ENCODE peak calls at places on chromosomes 2 and 18, in six cellular contexts. Y, Q, P, L, M and N are unnamed samples.

GRCh38 chr2:222423632-222424280 is 587 bp upstream of the SGPP2 start:
- DNase-seq in Y (no peak), P (no peak), M (no peak), L (peak), Q (no peak), N (no peak)

GRCh38 chr18:60446821-60447220 is 74.2 kb upstream of the MC4R start:
- DNase-seq in Q (peak), Y (peak), P (no peak), M (no peak), L (peak), N (peak)

GRCh38 chr2:67337903-67338302 is 59.2 kb upstream of the ETAA1 start:
- DNase-seq in M (no peak), L (no peak), P (no peak), Y (no peak), Q (no peak), N (no peak)

GRCh38 chr2:188022389-188022788 is 269.3 kb upstream of the GULP1 start:
- DNase-seq in Q (no peak), P (no peak), Y (no peak), L (no peak), M (no peak), N (no peak)

GRCh38 chr18:79552140-79552631 is 127.4 kb upstream of the CTDP1 start:
- DNase-seq in Y (no peak), L (no peak), M (no peak), P (no peak), Q (no peak), N (no peak)

GRCh38 chr2:121831841-121832240 is 76.4 kb downstream of the TSN start:
- DNase-seq in Q (peak), L (peak), P (no peak), M (no peak), Y (no peak), N (no peak)

GRCh38 chr2:96138146-96139145 is at the start of gene ASTL:
- DNase-seq in M (peak), Q (peak), P (no peak), L (peak), Y (no peak), N (peak)

GRCh38 chr2:224146356-224147160 is 107.5 kb upstream of the SERPINE2 start:
- DNase-seq in Q (no peak), M (no peak), Y (no peak), L (no peak), P (no peak), N (no peak)

GRCh38 chr2:149291881-149292280 is 38.5 kb upstream of the LYPD6 start:
- DNase-seq in M (no peak), P (peak), Q (no peak), L (no peak), Y (no peak), N (peak)

GRCh38 chr2:98468621-98469236 is 24.1 kb downstream of the INPP4A start:
- DNase-seq in L (no peak), M (no peak), P (no peak), Y (peak), Q (no peak), N (no peak)

GRCh38 chr2:158125756-158126498 is 24.3 kb downstream of the UPP2 start:
- DNase-seq in M (no peak), Y (no peak), P (peak), Q (no peak), L (no peak), N (no peak)

GRCh38 chr18:23226930-23227728 is 91.8 kb downstream of the CABLES1 start:
- DNase-seq in L (peak), Y (peak), P (no peak), M (no peak), Q (peak), N (peak)

GRCh38 chr2:196159223-196159892 is 12.0 kb downstream of the STK17B start:
- DNase-seq in Q (no peak), L (no peak), P (no peak), M (no peak), Y (no peak), N (no peak)

GRCh38 chr2:167013227-167013626 is 124.9 kb downstream of the XIRP2 start:
- DNase-seq in Y (peak), Q (no peak), L (no peak), P (no peak), M (no peak), N (no peak)

GRCh38 chr2:85308951-85309555 is 18.7 kb downstream of the TGOLN2 start:
- DNase-seq in L (peak), M (no peak), P (no peak), Y (peak), Q (peak), N (peak)

GRCh38 chr2:27075219-27075871 is 3.1 kb upstream of the EMILIN1 start:
- DNase-seq in L (no peak), M (peak), Q (no peak), Y (no peak), P (no peak), N (no peak)

GRCh38 chr2:20674974-20675679 is 8.2 kb downstream of the GDF7 start:
- DNase-seq in M (no peak), L (peak), P (no peak), Q (peak), Y (peak), N (peak)

GRCh38 chr2:121554998-121555397 is 24.3 kb downstream of the RNU4ATAC start:
- DNase-seq in Q (no peak), Y (no peak), L (no peak), P (no peak), M (no peak), N (no peak)

GRCh38 chr18:57674891-57675290 is 53.3 kb upstream of the NARS1 start:
- DNase-seq in L (peak), Y (no peak), Q (no peak), P (no peak), M (no peak), N (no peak)

GRCh38 chr2:128388414-128389032 is 69.9 kb upstream of the HS6ST1 start:
- DNase-seq in P (no peak), Y (no peak), Q (no peak), L (no peak), M (no peak), N (no peak)

GRCh38 chr2:19955544-19956422 is 34.1 kb downstream of the WDR35 start:
- DNase-seq in Q (peak), M (peak), P (peak), Y (peak), L (peak), N (peak)

GRCh38 chr2:238820909-238821308 is 27.0 kb upstream of the TWIST2 start:
- DNase-seq in Y (peak), P (no peak), L (no peak), M (no peak), Q (peak), N (no peak)

GRCh38 chr2:61059382-61059781 is 6.3 kb upstream of the SANBR start:
- DNase-seq in L (no peak), Y (no peak), Q (no peak), P (no peak), M (no peak), N (no peak)

GRCh38 chr2:207995887-207996286 is 29.4 kb downstream of the PLEKHM3 start:
- DNase-seq in M (no peak), L (no peak), Q (no peak), Y (peak), P (no peak), N (peak)

GRCh38 chr2:239310401-239311061 is 90.3 kb downstream of the HDAC4 start:
- DNase-seq in Y (no peak), M (no peak), L (no peak), P (no peak), Q (no peak), N (no peak)

GRCh38 chr2:112304298-112304941 is 29.0 kb downstream of the ZC3H6 start:
- DNase-seq in P (no peak), L (no peak), Y (no peak), Q (no peak), M (no peak), N (no peak)

GRCh38 chr2:179305125-179305524 is 40.5 kb upstream of the SESTD1 start:
- DNase-seq in Q (no peak), L (no peak), P (no peak), Y (no peak), M (no peak), N (no peak)

GRCh38 chr18:23069481-23069880 is 65.8 kb upstream of the CABLES1 start:
- DNase-seq in L (no peak), Q (no peak), P (no peak), M (no peak), Y (no peak), N (no peak)

GRCh38 chr2:102603904-102604303 is 15.4 kb upstream of the SLC9A2 start:
- DNase-seq in P (no peak), L (no peak), Y (no peak), M (no peak), Q (no peak), N (no peak)

GRCh38 chr18:31685097-31686082 is 1.0 kb upstream of the B4GALT6 start:
- DNase-seq in L (peak), Q (peak), Y (peak), P (peak), M (peak), N (peak)

GRCh38 chr18:31684279-31685096 is at the start of gene B4GALT6:
- DNase-seq in Y (peak), Q (peak), M (no peak), P (peak), L (no peak), N (peak)

GRCh38 chr18:31683968-31684278 is 458 bp downstream of the B4GALT6 start:
- DNase-seq in L (no peak), Q (no peak), M (no peak), P (no peak), Y (no peak), N (no peak)

GRCh38 chr18:31680836-31681568 is 3.4 kb downstream of the B4GALT6 start:
- DNase-seq in P (no peak), Q (no peak), L (peak), M (no peak), Y (no peak), N (no peak)

GRCh38 chr18:31683106-31683505 is 1.3 kb downstream of the B4GALT6 start:
- DNase-seq in Y (no peak), L (no peak), Q (no peak), P (no peak), M (no peak), N (no peak)
- H3K4me3 ChIP-seq in Y (peak), L (no peak), Q (no peak), P (peak), M (no peak), N (no peak)

GRCh38 chr2:206642075-206643025 is at the start of gene FAM237A:
- DNase-seq in P (peak), M (no peak), Q (peak), L (peak), Y (peak), N (peak)
- H3K4me3 ChIP-seq in P (peak), M (no peak), Q (no peak), L (no peak), Y (no peak), N (peak)

DNA sequence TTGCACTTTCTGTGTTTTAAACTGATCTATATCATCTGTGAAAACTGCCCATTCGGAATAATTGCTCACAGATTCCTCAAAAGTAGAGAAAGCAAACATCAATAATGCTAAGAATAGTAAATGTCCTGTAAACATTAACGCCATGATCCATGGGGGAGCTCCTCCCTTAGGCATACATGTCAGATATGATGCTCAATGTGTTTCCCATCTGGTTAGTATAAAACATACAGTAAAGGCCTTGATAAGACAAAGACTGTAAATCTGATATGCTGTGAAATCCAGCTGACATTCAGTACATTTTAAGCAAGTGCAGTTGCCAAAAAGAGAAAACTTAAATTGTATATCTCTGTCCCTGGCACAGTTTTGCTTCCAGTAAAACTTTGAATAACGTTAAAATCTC is 2.1 kb downstream of the DSEL start:
- DNase-seq in Y (no peak), M (no peak), P (no peak), L (peak), Q (no peak), N (peak)
- H3K4me3 ChIP-seq in Y (peak), M (no peak), P (no peak), L (peak), Q (peak), N (peak)

DNA sequence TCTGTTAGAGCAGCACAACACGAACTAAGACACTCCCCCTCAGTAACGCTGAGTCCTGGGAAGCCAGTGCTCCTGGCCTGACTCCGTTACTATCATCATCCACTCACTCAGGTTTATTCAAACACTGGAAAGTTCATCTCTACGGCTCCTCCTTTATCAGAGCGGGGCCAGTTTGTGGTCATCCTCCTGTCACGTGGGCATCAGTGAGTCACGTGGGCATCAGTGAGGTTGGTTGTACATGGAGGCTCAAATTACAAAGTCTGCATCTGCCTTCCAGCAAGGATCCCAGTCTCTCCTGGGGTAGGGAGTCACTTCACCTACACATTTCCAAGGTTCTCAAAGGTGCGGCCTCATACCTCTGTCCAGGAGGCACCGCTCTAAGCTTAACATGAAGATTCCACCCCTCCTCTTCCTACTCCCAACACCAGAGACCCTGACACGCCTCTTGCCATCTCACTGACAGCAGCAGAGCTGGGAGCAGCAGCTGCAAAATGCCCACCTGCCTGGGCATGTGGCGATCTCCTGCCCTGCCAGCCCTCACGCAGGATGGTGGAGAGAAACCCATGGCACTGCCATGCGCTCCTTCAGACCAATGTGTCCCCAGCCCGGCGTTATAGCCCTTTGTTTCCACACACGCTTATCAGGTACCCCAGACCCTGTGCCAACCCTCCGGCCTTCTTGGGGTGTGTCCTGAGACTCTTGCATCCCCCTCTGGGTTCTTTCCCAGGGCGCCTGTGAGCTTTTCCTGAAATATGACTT is 99.2 kb upstream of the PTPRM start:
- DNase-seq in L (no peak), Y (no peak), P (no peak), M (no peak), Q (no peak), N (no peak)
- H3K4me3 ChIP-seq in L (no peak), Y (no peak), P (no peak), M (no peak), Q (no peak), N (no peak)

DNA sequence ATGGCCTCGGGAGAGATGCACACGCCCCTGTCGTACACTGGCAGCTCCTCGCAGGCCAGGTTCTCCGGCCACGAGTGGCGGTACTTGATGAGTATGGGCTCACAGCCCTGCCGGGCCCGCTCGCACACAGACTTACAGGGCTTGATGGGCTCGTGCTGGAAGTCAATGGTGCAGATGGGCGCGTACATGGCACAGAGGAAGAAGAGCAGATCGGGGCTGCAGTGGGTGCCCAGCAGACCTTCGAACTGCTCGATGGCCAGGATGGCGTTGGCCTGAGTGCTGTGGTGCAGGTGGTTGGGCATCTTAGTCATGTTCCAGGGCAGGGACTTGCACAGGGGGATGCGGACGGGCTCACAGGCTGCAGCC is 359 bp downstream of the FRZB start:
- DNase-seq in Q (no peak), Y (no peak), L (no peak), M (no peak), P (no peak), N (peak)
- H3K4me3 ChIP-seq in Q (peak), Y (peak), L (peak), M (no peak), P (peak), N (peak)

GRCh38 chr2:15486770-15487169 is 74.4 kb downstream of the NBAS start:
- DNase-seq in Q (no peak), Y (no peak), M (no peak), P (no peak), L (no peak), N (no peak)

GRCh38 chr2:15485949-15486348 is 75.2 kb downstream of the NBAS start:
- DNase-seq in P (no peak), L (no peak), M (no peak), Y (no peak), Q (no peak), N (no peak)

GRCh38 chr2:15480552-15480951 is 80.6 kb downstream of the NBAS start:
- DNase-seq in M (no peak), Q (no peak), L (no peak), P (no peak), Y (no peak), N (no peak)

GRCh38 chr2:15481000-15481399 is 80.1 kb downstream of the NBAS start:
- DNase-seq in P (no peak), L (no peak), M (no peak), Y (no peak), Q (no peak), N (no peak)
- H3K4me3 ChIP-seq in P (no peak), L (no peak), M (no peak), Y (no peak), Q (no peak), N (no peak)

GRCh38 chr2:202034249-202035088 is 814 bp downstream of the FZD7 start:
- DNase-seq in Y (peak), L (peak), P (no peak), Q (no peak), M (no peak), N (peak)
- H3K4me3 ChIP-seq in Y (peak), L (peak), P (peak), Q (peak), M (peak), N (peak)

GRCh38 chr18:62799977-62800376 is 84.6 kb downstream of the PHLPP1 start:
- DNase-seq in Q (no peak), P (no peak), M (no peak), Y (no peak), L (no peak), N (no peak)
- H3K4me3 ChIP-seq in Q (no peak), P (no peak), M (no peak), Y (no peak), L (no peak), N (no peak)

DNA sequence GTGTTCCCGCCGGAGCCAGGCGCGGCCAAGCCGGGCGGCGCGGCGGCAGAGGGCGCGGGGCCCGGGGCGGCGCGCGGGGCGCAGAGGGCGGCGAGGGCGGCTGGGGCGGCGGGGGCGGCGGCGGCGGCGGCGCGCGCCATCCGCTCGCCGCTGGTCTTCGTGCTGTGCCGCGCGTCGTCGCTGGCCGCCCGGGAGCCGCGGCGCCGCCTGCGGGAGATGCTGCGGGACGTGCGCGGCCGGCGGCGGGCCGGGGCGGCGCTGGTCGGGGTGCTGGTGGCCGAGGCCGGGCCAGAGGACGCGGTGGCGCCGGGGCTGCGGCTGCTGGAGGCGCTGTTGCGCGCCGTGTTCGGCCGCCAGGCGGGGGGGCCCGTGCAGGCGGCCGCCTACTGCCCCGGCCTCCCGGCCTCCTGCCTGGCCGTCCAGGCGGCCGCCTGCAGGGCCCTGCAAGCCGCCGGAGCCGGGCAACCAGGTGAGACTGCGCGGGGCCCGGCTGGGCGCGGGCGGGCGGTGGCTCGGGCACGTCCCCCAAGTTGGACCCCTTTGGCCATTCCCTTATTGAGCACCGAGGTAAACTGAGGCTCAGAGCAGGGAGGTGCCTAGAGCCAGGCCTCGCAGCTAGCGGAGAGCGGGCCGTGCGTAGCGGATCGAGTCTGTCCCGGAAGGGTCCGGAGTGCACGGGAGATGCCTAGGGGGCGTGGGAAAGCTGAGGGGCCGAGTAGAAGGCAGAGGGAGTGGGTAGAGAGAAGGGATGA is 584 bp downstream of the C2orf72 start:
- DNase-seq in Q (no peak), P (no peak), Y (no peak), L (no peak), M (no peak), N (peak)
- H3K4me3 ChIP-seq in Q (no peak), P (peak), Y (no peak), L (peak), M (no peak), N (no peak)

GRCh38 chr2:176114120-176114929 is 2.3 kb upstream of the HOXD10 start:
- DNase-seq in P (no peak), M (no peak), L (no peak), Y (no peak), Q (no peak), N (no peak)

GRCh38 chr2:176117823-176118376 is 1.3 kb downstream of the HOXD10 start:
- DNase-seq in P (no peak), M (no peak), L (no peak), Q (no peak), Y (no peak), N (no peak)

GRCh38 chr2:176117162-176117822 is 714 bp downstream of the HOXD10 start:
- DNase-seq in M (no peak), Y (no peak), Q (no peak), P (no peak), L (no peak), N (no peak)

GRCh38 chr2:176114930-176115625 is 1.5 kb upstream of the HOXD10 start:
- DNase-seq in L (no peak), Q (no peak), Y (no peak), M (no peak), P (no peak), N (no peak)

GRCh38 chr2:176115883-176116813 is at the start of gene HOXD10:
- DNase-seq in P (no peak), Q (peak), M (no peak), L (no peak), Y (no peak), N (no peak)
- H3K4me3 ChIP-seq in P (peak), Q (peak), M (no peak), L (no peak), Y (no peak), N (peak)